ENCODE peak calls at places on chromosomes 16 and 17, in five cellular contexts. A is pancreas; O is EL; F is RKO; S is stimulated activated CD8-positive, alpha-beta memory T cell treated with anti-CD3 and anti-CD28 coated beads, Interleukin-12 subunit alpha, Interleukin-12 subunit beta, amount 100 ng/mL, for 1 hour. M is an unnamed sample.

GRCh38 chr17:63173903-63174302 is 207.9 kb downstream of the TANC2 start:
- DNase-seq in A (no peak), O (no peak), F (no peak), S (no peak), M (no peak)

GRCh38 chr16:77238593-77238992 is 39.4 kb downstream of the SYCE1L start:
- DNase-seq in A (no peak), O (no peak), F (no peak), S (no peak), M (no peak)

GRCh38 chr17:46851029-46851741 is at the start of gene WNT9B:
- DNase-seq in A (peak; percentile 71), O (no peak), F (no peak), S (no peak), M (peak; percentile 90)

GRCh38 chr17:32813021-32813420 is 63.9 kb downstream of the MYO1D start:
- DNase-seq in A (no peak), O (peak; percentile 42), F (no peak), S (no peak), M (no peak)

GRCh38 chr17:80758793-80759673 is 214.4 kb downstream of the RPTOR start:
- DNase-seq in A (no peak), O (peak; percentile 35), F (no peak), S (no peak), M (no peak)

GRCh38 chr17:2089021-2089422 is 34.1 kb downstream of the HIC1 start:
- DNase-seq in A (no peak), O (peak; percentile 64), F (no peak), S (no peak), M (no peak)

GRCh38 chr17:19630035-19630434 is 18.5 kb upstream of the ALDH3A2 start:
- DNase-seq in A (no peak), O (no peak), F (no peak), S (no peak), M (no peak)

GRCh38 chr17:68204736-68205135 is 43.1 kb upstream of the AMZ2 start:
- DNase-seq in A (peak; percentile 38), O (no peak), F (peak; percentile 45), S (no peak), M (no peak)

GRCh38 chr17:36592316-36592710 is 634 bp downstream of the DHRS11 start:
- DNase-seq in A (peak; percentile 57), O (peak; percentile 60), F (peak; percentile 42), S (no peak), M (peak; percentile 71)

GRCh38 chr17:48011405-48012150 is 26.0 kb downstream of the COPZ2 start:
- DNase-seq in A (no peak), O (peak; percentile 71), F (peak; percentile 36), S (peak; percentile 24), M (peak; percentile 59)

GRCh38 chr17:59365383-59365981 is 34.0 kb downstream of the YPEL2 start:
- DNase-seq in A (no peak), O (no peak), F (no peak), S (no peak), M (peak; percentile 48)